ENCODE peak calls at places on chromosomes 2 and 18, in five cellular contexts. A, W, T, V and O are unnamed samples.
A peak's percentile ranks its signal among the peaks of the same experiment; 100 is the strongest.

GRCh38 chr2:47488870-47489584 is 86.1 kb downstream of the MSH2 start:
- DNase-seq in A (no peak), W (peak; percentile 38), T (no peak), V (peak; percentile 83), O (peak; percentile 61)

GRCh38 chr2:24621779-24622538 is 130.9 kb downstream of the NCOA1 start:
- DNase-seq in A (no peak), W (no peak), T (no peak), V (no peak), O (no peak)

GRCh38 chr2:38765149-38765548 is 12.9 kb upstream of the GEMIN6 start:
- DNase-seq in A (no peak), W (no peak), T (no peak), V (peak; percentile 85), O (peak; percentile 62)

GRCh38 chr2:157486596-157487270 is 42.8 kb upstream of the CYTIP start:
- DNase-seq in A (no peak), W (peak; percentile 28), T (no peak), V (peak; percentile 69), O (no peak)

GRCh38 chr2:2842466-2842865 is 511.4 kb upstream of the MYT1L start:
- DNase-seq in A (no peak), W (no peak), T (no peak), V (no peak), O (no peak)

GRCh38 chr2:78992451-78992806 is 33.1 kb upstream of the REG3G start:
- DNase-seq in A (peak; percentile 36), W (no peak), T (no peak), V (no peak), O (peak; percentile 30)

GRCh38 chr2:207113403-207113802 is 52.3 kb downstream of the KLF7 start:
- DNase-seq in A (no peak), W (no peak), T (no peak), V (no peak), O (no peak)

GRCh38 chr18:49612515-49613033 is 50.7 kb downstream of the LIPG start:
- DNase-seq in A (peak; percentile 41), W (no peak), T (no peak), V (no peak), O (no peak)

GRCh38 chr2:230877131-230877736 is 12.5 kb downstream of the ITM2C start:
- DNase-seq in A (no peak), W (no peak), T (no peak), V (no peak), O (no peak)

GRCh38 chr18:28723506-28723905 is 546.6 kb upstream of the CDH2 start:
- DNase-seq in A (no peak), W (no peak), T (no peak), V (no peak), O (no peak)

GRCh38 chr2:233764761-233765160 is 4.7 kb downstream of the UGT1A1 start:
- DNase-seq in A (no peak), W (no peak), T (no peak), V (no peak), O (no peak)

GRCh38 chr18:46169464-46169941 is 65.3 kb downstream of the HAUS1 start:
- DNase-seq in A (no peak), W (no peak), T (no peak), V (peak; percentile 77), O (peak; percentile 69)

GRCh38 chr18:21997207-21998143 is 171.9 kb upstream of the GATA6 start:
- DNase-seq in A (peak; percentile 67), W (peak; percentile 81), T (no peak), V (peak; percentile 52), O (peak; percentile 71)

GRCh38 chr2:211157856-211158463 is 601.6 kb downstream of the CPS1 start:
- DNase-seq in A (peak; percentile 32), W (peak; percentile 61), T (peak; percentile 12), V (peak; percentile 56), O (peak; percentile 40)

GRCh38 chr2:235856151-235856819 is 311.9 kb downstream of the GBX2 start:
- DNase-seq in A (no peak), W (no peak), T (no peak), V (peak; percentile 34), O (no peak)

GRCh38 chr2:217062774-217063173 is 202.9 kb upstream of the TNP1 start:
- DNase-seq in A (no peak), W (no peak), T (no peak), V (no peak), O (no peak)

GRCh38 chr2:9258501-9258900 is 51.9 kb downstream of the ASAP2 start:
- DNase-seq in A (no peak), W (no peak), T (no peak), V (no peak), O (no peak)

GRCh38 chr2:220000080-220000479 is 372.6 kb downstream of the SLC4A3 start:
- DNase-seq in A (no peak), W (no peak), T (no peak), V (peak; percentile 14), O (no peak)

GRCh38 chr2:139721454-139721995 is 941.3 kb upstream of the NXPH2 start:
- DNase-seq in A (no peak), W (no peak), T (no peak), V (no peak), O (no peak)

GRCh38 chr2:26988165-26988879 is 17.9 kb downstream of the MAPRE3 start:
- DNase-seq in A (no peak), W (no peak), T (no peak), V (peak; percentile 67), O (peak; percentile 53)

GRCh38 chr2:215503381-215503780 is 67.5 kb upstream of the FN1 start:
- DNase-seq in A (no peak), W (no peak), T (no peak), V (peak; percentile 6), O (peak; percentile 31)

GRCh38 chr2:55138045-55138444 is 87.8 kb upstream of the RTN4 start:
- DNase-seq in A (no peak), W (no peak), T (no peak), V (no peak), O (no peak)

GRCh38 chr2:30157616-30158015 is 10.8 kb downstream of the YPEL5 start:
- DNase-seq in A (no peak), W (no peak), T (no peak), V (no peak), O (no peak)

GRCh38 chr2:168119519-168120141 is 127.8 kb downstream of the STK39 start:
- DNase-seq in A (peak; percentile 10), W (peak; percentile 43), T (no peak), V (peak; percentile 57), O (peak; percentile 37)

GRCh38 chr18:24019641-24020331 is 5.2 kb downstream of the TTC39C start:
- DNase-seq in A (peak; percentile 62), W (no peak), T (peak; percentile 80), V (no peak), O (no peak)

GRCh38 chr2:71071681-71072398 is 3.4 kb downstream of the NAGK start:
- DNase-seq in A (peak; percentile 80), W (no peak), T (peak; percentile 70), V (no peak), O (no peak)